ENCODE peak calls at places on chromosome 1, in five cellular contexts. W is tibial nerve; U is fibroblast of lung; I is heart left ventricle; B is CD4-positive, alpha-beta memory T cell. J is an unnamed sample. For H3K4me1, the result is how much of the 10 kb centered on the place peaks cover.

GRCh38 chr1:116835161-116835560 is 74.6 kb upstream of the PTGFRN start:
- DNase-seq in W (no peak), U (no peak), I (no peak), B (no peak), J (no peak)

GRCh38 chr1:56645663-56646330 is 683 bp downstream of the PRKAA2 start:
- DNase-seq in W (peak), U (no peak), I (no peak), B (no peak), J (peak)

GRCh38 chr1:3471356-3472087 is 17.1 kb downstream of the ARHGEF16 start:
- DNase-seq in W (no peak), U (peak), I (peak), B (peak), J (peak)

GRCh38 chr1:159214149-159214760 is 9.6 kb downstream of the ACKR1 start:
- DNase-seq in W (peak), U (peak), I (no peak), B (no peak), J (no peak)

GRCh38 chr1:67619080-67619479 is 65.9 kb upstream of the GADD45A start:
- DNase-seq in W (no peak), U (no peak), I (no peak), B (no peak), J (no peak)

GRCh38 chr1:111598534-111598933 is 21.1 kb upstream of the RAP1A start:
- DNase-seq in W (no peak), U (no peak), I (no peak), B (peak), J (no peak)

GRCh38 chr1:2251786-2252185 is 23.7 kb downstream of the SKI start:
- DNase-seq in W (no peak), U (no peak), I (peak), B (no peak), J (no peak)

GRCh38 chr1:966603-967295 is 467 bp downstream of the PLEKHN1 start:
- DNase-seq in W (peak), U (peak), I (peak), B (peak), J (no peak)

GRCh38 chr1:26597629-26598039 is 68.1 kb downstream of the RPS6KA1 start:
- DNase-seq in W (no peak), U (peak), I (no peak), B (no peak), J (no peak)

GRCh38 chr1:92105546-92106081 is 25.5 kb downstream of the BTBD8 start:
- DNase-seq in W (no peak), U (no peak), I (no peak), B (no peak), J (no peak)

GRCh38 chr1:37362990-37363389 is 111.4 kb upstream of the ZC3H12A start:
- DNase-seq in W (no peak), U (no peak), I (no peak), B (no peak), J (peak)

GRCh38 chr1:25068829-25069228 is 138.8 kb upstream of the RUNX3 start:
- DNase-seq in W (no peak), U (no peak), I (no peak), B (no peak), J (no peak)

GRCh38 chr1:37033355-37034291 is 692 bp downstream of the GRIK3 start:
- DNase-seq in W (no peak), U (no peak), I (no peak), B (no peak), J (no peak)

GRCh38 chr1:21510113-21510493 is 880 bp downstream of the ALPL start:
- DNase-seq in W (no peak), U (no peak), I (no peak), B (no peak), J (peak)

GRCh38 chr1:30111431-30111830 is 612.0 kb downstream of the MATN1 start:
- DNase-seq in W (peak), U (peak), I (peak), B (no peak), J (peak)

GRCh38 chr1:213381572-213382084 is 330.6 kb downstream of the RPS6KC1 start:
- DNase-seq in W (no peak), U (peak), I (peak), B (no peak), J (no peak)

GRCh38 chr1:183209533-183210158 is 23.6 kb downstream of the LAMC2 start:
- DNase-seq in W (no peak), U (peak), I (no peak), B (no peak), J (no peak)

GRCh38 chr1:152999818-153000217 is 1.7 kb upstream of the SPRR3 start:
- DNase-seq in W (no peak), U (no peak), I (no peak), B (no peak), J (no peak)

GRCh38 chr1:85449356-85449755 is 15.6 kb downstream of the DDAH1 start:
- DNase-seq in W (no peak), U (no peak), I (no peak), B (no peak), J (no peak)
- H3K4me1 ChIP-seq in W (under half), U (under half), I (under half), B (under half), J (under half)

GRCh38 chr1:156657971-156658319 is 16.0 kb downstream of the BCAN start:
- DNase-seq in W (no peak), U (no peak), I (no peak), B (no peak), J (no peak)

GRCh38 chr1:156658496-156658895 is 16.6 kb downstream of the BCAN start:
- DNase-seq in W (no peak), U (no peak), I (no peak), B (no peak), J (no peak)

GRCh38 chr1:156659672-156659993 is 17.6 kb downstream of the NES start:
- DNase-seq in W (no peak), U (no peak), I (no peak), B (no peak), J (no peak)

GRCh38 chr1:156659994-156660751 is 17.0 kb downstream of the NES start:
- DNase-seq in W (peak), U (peak), I (peak), B (peak), J (peak)

GRCh38 chr1:156658945-156659574 is 17.1 kb downstream of the BCAN start:
- DNase-seq in W (no peak), U (no peak), I (no peak), B (no peak), J (no peak)
- H3K4me1 ChIP-seq in W (half or more), U (under half), I (half or more), B (half or more), J (half or more)

DNA sequence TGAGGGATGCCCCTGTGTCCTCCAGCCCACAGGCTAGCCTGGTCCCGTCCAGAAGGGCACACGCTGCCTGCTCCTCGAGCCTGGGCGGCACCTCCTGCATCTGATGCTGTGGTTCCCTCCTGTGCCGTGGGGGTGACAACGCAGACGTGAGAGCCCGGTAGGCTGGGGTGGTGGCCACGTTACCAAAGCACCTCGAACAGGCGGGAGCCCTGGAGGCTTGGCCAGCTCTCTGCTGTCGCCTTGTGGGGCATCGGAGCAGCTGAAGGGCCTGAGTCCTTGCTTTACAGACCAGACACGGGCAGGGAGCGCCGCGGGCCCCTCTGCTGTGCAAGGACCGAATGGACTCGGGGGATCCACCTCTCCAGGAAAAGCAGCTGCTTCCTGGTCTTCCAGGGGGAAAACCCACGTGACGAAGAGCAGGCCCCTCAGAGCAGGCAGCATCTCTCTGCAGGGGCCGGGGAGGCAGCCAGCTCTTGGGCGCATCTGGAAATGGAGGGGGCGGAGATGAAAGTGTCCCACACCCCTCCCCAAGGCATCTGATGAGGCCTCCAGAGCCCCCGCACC is 133.3 kb downstream of the NPHP4 start:
- DNase-seq in W (no peak), U (no peak), I (no peak), B (no peak), J (no peak)
- H3K4me1 ChIP-seq in W (under half), U (under half), I (under half), B (under half), J (under half)

GRCh38 chr1:9375912-9376311 is 83.2 kb downstream of the SPSB1 start:
- DNase-seq in W (peak), U (peak), I (no peak), B (no peak), J (no peak)

GRCh38 chr1:9378801-9379200 is 86.1 kb downstream of the SPSB1 start:
- DNase-seq in W (no peak), U (no peak), I (no peak), B (no peak), J (no peak)

GRCh38 chr1:9376430-9376829 is 83.7 kb downstream of the SPSB1 start:
- DNase-seq in W (no peak), U (peak), I (no peak), B (no peak), J (no peak)

GRCh38 chr1:9374748-9375345 is 82.2 kb downstream of the SPSB1 start:
- DNase-seq in W (no peak), U (no peak), I (no peak), B (no peak), J (no peak)

GRCh38 chr1:9376886-9377333 is 84.2 kb downstream of the SPSB1 start:
- DNase-seq in W (peak), U (peak), I (peak), B (no peak), J (no peak)
- H3K4me1 ChIP-seq in W (under half), U (under half), I (under half), B (under half), J (under half)

J was measured in NT2/D1.